ENCODE peak calls at places on chromosome 22, in eight cellular contexts. A, H, Z, J, C, I, B and P are unnamed samples.
A peak's percentile ranks its signal among the peaks of the same experiment; 100 is the strongest.

GRCh38 chr22:24437091-24437490 is 9.7 kb downstream of the ADORA2A start:
- DNase-seq in A (peak; percentile 17), H (no peak), Z (no peak), J (no peak), C (no peak), I (no peak), B (no peak), P (no peak)

GRCh38 chr22:23315341-23315917 is 135.1 kb downstream of the BCR start:
- DNase-seq in A (peak; percentile 79), H (peak; percentile 23), Z (peak; percentile 13), J (peak; percentile 39), C (no peak), I (peak; percentile 83), B (peak; percentile 49), P (peak; percentile 13)

GRCh38 chr22:41263704-41264103 is 22.3 kb downstream of the RANGAP1 start:
- DNase-seq in A (no peak), H (no peak), Z (no peak), J (no peak), C (no peak), I (no peak), B (no peak), P (no peak)

GRCh38 chr22:28002181-28002700 is 83.2 kb upstream of the PITPNB start:
- DNase-seq in A (peak; percentile 47), H (no peak), Z (no peak), J (no peak), C (no peak), I (no peak), B (no peak), P (no peak)

GRCh38 chr22:47734511-47734910 is 972.1 kb downstream of the TBC1D22A start:
- DNase-seq in A (no peak), H (no peak), Z (no peak), J (no peak), C (no peak), I (no peak), B (no peak), P (no peak)

GRCh38 chr22:39254789-39255298 is 10.1 kb upstream of the PDGFB start:
- DNase-seq in A (no peak), H (no peak), Z (no peak), J (no peak), C (peak; percentile 41), I (no peak), B (peak; percentile 84), P (no peak)

GRCh38 chr22:42701694-42702093 is 19.0 kb downstream of the A4GALT start:
- DNase-seq in A (no peak), H (no peak), Z (no peak), J (no peak), C (no peak), I (no peak), B (no peak), P (no peak)

GRCh38 chr22:24894220-24894975 is 52.1 kb downstream of the LHFPL7 start:
- DNase-seq in A (peak; percentile 81), H (peak; percentile 89), Z (no peak), J (peak; percentile 96), C (no peak), I (no peak), B (peak; percentile 99), P (peak; percentile 97)

GRCh38 chr22:41844513-41844912 is 11.6 kb downstream of the SREBF2 start:
- DNase-seq in A (no peak), H (no peak), Z (no peak), J (no peak), C (no peak), I (no peak), B (no peak), P (no peak)

GRCh38 chr22:22201185-22201924 is 43.2 kb upstream of the VPREB1 start:
- DNase-seq in A (peak; percentile 63), H (no peak), Z (peak; percentile 19), J (peak; percentile 25), C (no peak), I (peak; percentile 95), B (peak; percentile 15), P (peak; percentile 30)

GRCh38 chr22:30743257-30744020 is 48.8 kb downstream of the OSBP2 start:
- DNase-seq in A (no peak), H (no peak), Z (no peak), J (no peak), C (no peak), I (no peak), B (peak; percentile 89), P (no peak)

GRCh38 chr22:27724706-27725105 is 76.8 kb downstream of the MN1 start:
- DNase-seq in A (no peak), H (no peak), Z (no peak), J (no peak), C (no peak), I (no peak), B (no peak), P (no peak)

GRCh38 chr22:48640890-48641771 is 1186.5 kb downstream of the BRD1 start:
- DNase-seq in A (no peak), H (no peak), Z (no peak), J (no peak), C (no peak), I (no peak), B (no peak), P (no peak)

GRCh38 chr22:23219787-23220484 is 39.6 kb downstream of the BCR start:
- DNase-seq in A (no peak), H (no peak), Z (no peak), J (no peak), C (peak; percentile 67), I (no peak), B (peak; percentile 73), P (no peak)

GRCh38 chr22:44026066-44026629 is 2.0 kb downstream of the PARVB start:
- DNase-seq in A (no peak), H (no peak), Z (no peak), J (no peak), C (no peak), I (no peak), B (peak; percentile 68), P (no peak)
- H3K4me1 ChIP-seq in A (peaks cover 11% of the 10 kb centered on the region), H (peaks cover 26% of the 10 kb centered on the region), Z (no peaks in the 10 kb centered on the region), J (peaks cover 13% of the 10 kb centered on the region), C (peaks cover 19% of the 10 kb centered on the region), I (peaks cover 58% of the 10 kb centered on the region), B (peaks cover 65% of the 10 kb centered on the region), P (peaks cover 39% of the 10 kb centered on the region)

GRCh38 chr22:37233751-37234631 is 10.1 kb downstream of the RAC2 start:
- DNase-seq in A (peak; percentile 24), H (no peak), Z (no peak), J (no peak), C (no peak), I (no peak), B (no peak), P (no peak)
- TF ChIP-seq MAX in A (no peak), H (no peak), Z (no peak), J (no peak), C (no peak), I (no peak), B (no peak), P (no peak)

GRCh38 chr22:17267661-17268330 is 48.6 kb upstream of the ADA2 start:
- DNase-seq in A (no peak), H (no peak), Z (no peak), J (no peak), C (no peak), I (no peak), B (no peak), P (no peak)

GRCh38 chr22:17262976-17263375 is 43.7 kb upstream of the ADA2 start:
- DNase-seq in A (no peak), H (no peak), Z (no peak), J (no peak), C (no peak), I (no peak), B (no peak), P (no peak)

GRCh38 chr22:17264321-17265052 is 45.3 kb upstream of the ADA2 start:
- DNase-seq in A (peak; percentile 51), H (no peak), Z (no peak), J (no peak), C (no peak), I (no peak), B (no peak), P (no peak)

GRCh38 chr22:17266261-17266971 is 47.2 kb upstream of the ADA2 start:
- DNase-seq in A (no peak), H (no peak), Z (no peak), J (no peak), C (no peak), I (no peak), B (no peak), P (no peak)

DNA sequence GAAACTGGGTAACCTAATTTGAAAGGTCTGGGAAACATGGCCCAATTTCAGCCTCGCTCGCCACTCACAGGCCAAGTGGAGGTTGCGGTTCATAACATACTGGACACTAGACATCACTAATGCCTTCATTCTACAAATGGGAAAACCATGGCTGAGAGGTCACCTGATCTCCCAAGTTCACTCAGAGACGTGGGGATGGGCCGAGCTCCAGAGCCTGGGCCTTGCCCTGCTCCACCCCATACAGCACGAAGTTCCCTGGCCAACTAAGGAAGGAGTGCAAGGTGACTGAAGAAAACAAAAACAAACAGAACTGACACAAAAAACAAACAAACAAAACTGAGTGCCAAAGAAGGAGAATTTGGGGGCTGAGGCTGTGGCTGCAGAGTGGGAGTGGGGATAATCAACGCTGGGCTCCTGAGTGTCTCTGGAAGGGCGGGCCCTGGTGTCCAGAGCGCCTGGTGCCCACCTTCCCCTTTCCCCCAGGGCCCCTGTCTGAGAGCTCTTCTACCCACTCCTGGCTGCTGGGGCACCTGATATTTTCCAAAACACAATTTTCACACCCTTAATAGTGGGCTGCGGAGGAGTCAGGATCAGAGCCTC is 46.5 kb upstream of the ADA2 start:
- DNase-seq in A (no peak), H (no peak), Z (no peak), J (no peak), C (no peak), I (no peak), B (no peak), P (no peak)
- H3K4me1 ChIP-seq in A (peaks cover 7% of the 10 kb centered on the region), H (peaks cover 7% of the 10 kb centered on the region), Z (peaks cover 38% of the 10 kb centered on the region), J (peaks cover 9% of the 10 kb centered on the region), C (peaks cover 3% of the 10 kb centered on the region), I (no peaks in the 10 kb centered on the region), B (no peaks in the 10 kb centered on the region), P (no peaks in the 10 kb centered on the region)

GRCh38 chr22:46649176-46650077 is 29.2 kb downstream of the GRAMD4 start:
- DNase-seq in A (no peak), H (no peak), Z (no peak), J (no peak), C (no peak), I (peak; percentile 31), B (no peak), P (peak; percentile 93)
- TF ChIP-seq MAX in A (no peak), H (no peak), Z (no peak), J (no peak), C (no peak), I (peak; percentile 75), B (no peak), P (peak; percentile 84)